ENCODE peak calls at places on chromosome 10, in seven cellular contexts. One of them, this sample, is unnamed.

GRCh38 chr10:89427629-89428028 is 13.3 kb downstream of the IFIT5 start:
- DNase-seq in A549: no peak
- DNase-seq in AG04450: peak; percentile 48
- DNase-seq in OCI-M1: peak; percentile 28
- DNase-seq in AG08395: peak; percentile 71
- DNase-seq in sigmoid colon: no peak
- DNase-seq in activated effector memory CD4-positive, alpha-beta T cell treated with Interleukin-2 at 50 U/mL for 16 hours: no peak
- DNase-seq in this sample: peak; percentile 47

GRCh38 chr10:5736591-5736990 is 52.0 kb downstream of the TASOR2 start:
- DNase-seq in A549: no peak
- DNase-seq in AG04450: no peak
- DNase-seq in OCI-M1: no peak
- DNase-seq in AG08395: no peak
- DNase-seq in sigmoid colon: no peak
- DNase-seq in activated effector memory CD4-positive, alpha-beta T cell treated with Interleukin-2 at 50 U/mL for 16 hours: no peak
- DNase-seq in this sample: no peak

GRCh38 chr10:133405272-133405671 is 11.3 kb downstream of the MTG1 start:
- DNase-seq in A549: no peak
- DNase-seq in AG04450: no peak
- DNase-seq in OCI-M1: no peak
- DNase-seq in AG08395: peak; percentile 9
- DNase-seq in sigmoid colon: no peak
- DNase-seq in activated effector memory CD4-positive, alpha-beta T cell treated with Interleukin-2 at 50 U/mL for 16 hours: no peak
- DNase-seq in this sample: no peak

GRCh38 chr10:119575998-119576397 is 20.8 kb downstream of the TIAL1 start:
- DNase-seq in A549: no peak
- DNase-seq in AG04450: no peak
- DNase-seq in OCI-M1: no peak
- DNase-seq in AG08395: no peak
- DNase-seq in sigmoid colon: no peak
- DNase-seq in activated effector memory CD4-positive, alpha-beta T cell treated with Interleukin-2 at 50 U/mL for 16 hours: no peak
- DNase-seq in this sample: no peak

GRCh38 chr10:77702166-77702565 is 64.6 kb upstream of the KCNMA1 start:
- DNase-seq in A549: no peak
- DNase-seq in AG04450: peak; percentile 63
- DNase-seq in OCI-M1: peak; percentile 42
- DNase-seq in AG08395: peak; percentile 77
- DNase-seq in sigmoid colon: no peak
- DNase-seq in activated effector memory CD4-positive, alpha-beta T cell treated with Interleukin-2 at 50 U/mL for 16 hours: no peak
- DNase-seq in this sample: peak; percentile 86

GRCh38 chr10:94299417-94299816 is 63.3 kb downstream of the NOC3L start:
- DNase-seq in A549: no peak
- DNase-seq in AG04450: no peak
- DNase-seq in OCI-M1: peak; percentile 98
- DNase-seq in AG08395: peak; percentile 63
- DNase-seq in sigmoid colon: no peak
- DNase-seq in activated effector memory CD4-positive, alpha-beta T cell treated with Interleukin-2 at 50 U/mL for 16 hours: peak; percentile 3
- DNase-seq in this sample: no peak

GRCh38 chr10:4431114-4431862 is 394.7 kb upstream of the AKR1E2 start:
- DNase-seq in A549: peak; percentile 37
- DNase-seq in AG04450: peak; percentile 65
- DNase-seq in OCI-M1: no peak
- DNase-seq in AG08395: peak; percentile 46
- DNase-seq in sigmoid colon: no peak
- DNase-seq in activated effector memory CD4-positive, alpha-beta T cell treated with Interleukin-2 at 50 U/mL for 16 hours: no peak
- DNase-seq in this sample: no peak

GRCh38 chr10:59805043-59805442 is 51.8 kb upstream of the MRLN start:
- DNase-seq in A549: peak; percentile 48
- DNase-seq in AG04450: no peak
- DNase-seq in OCI-M1: peak; percentile 45
- DNase-seq in AG08395: peak; percentile 7
- DNase-seq in sigmoid colon: no peak
- DNase-seq in activated effector memory CD4-positive, alpha-beta T cell treated with Interleukin-2 at 50 U/mL for 16 hours: no peak
- DNase-seq in this sample: peak; percentile 5

GRCh38 chr10:30705625-30706149 is 76.1 kb upstream of the LYZL2 start:
- DNase-seq in A549: no peak
- DNase-seq in AG04450: no peak
- DNase-seq in OCI-M1: no peak
- DNase-seq in AG08395: no peak
- DNase-seq in sigmoid colon: no peak
- DNase-seq in activated effector memory CD4-positive, alpha-beta T cell treated with Interleukin-2 at 50 U/mL for 16 hours: no peak
- DNase-seq in this sample: no peak

GRCh38 chr10:35855155-35855947 is 213.3 kb upstream of the FZD8 start:
- DNase-seq in A549: no peak
- DNase-seq in AG04450: no peak
- DNase-seq in OCI-M1: no peak
- DNase-seq in AG08395: no peak
- DNase-seq in sigmoid colon: no peak
- DNase-seq in activated effector memory CD4-positive, alpha-beta T cell treated with Interleukin-2 at 50 U/mL for 16 hours: no peak
- DNase-seq in this sample: peak; percentile 30

GRCh38 chr10:61760943-61761824 is 98.5 kb downstream of the CABCOCO1 start:
- DNase-seq in A549: no peak
- DNase-seq in AG04450: peak; percentile 36
- DNase-seq in OCI-M1: peak; percentile 61
- DNase-seq in AG08395: peak; percentile 56
- DNase-seq in sigmoid colon: no peak
- DNase-seq in activated effector memory CD4-positive, alpha-beta T cell treated with Interleukin-2 at 50 U/mL for 16 hours: no peak
- DNase-seq in this sample: no peak

GRCh38 chr10:121879476-121879875 is 48.4 kb downstream of the ATE1 start:
- DNase-seq in A549: no peak
- DNase-seq in AG04450: no peak
- DNase-seq in OCI-M1: no peak
- DNase-seq in AG08395: no peak
- DNase-seq in sigmoid colon: no peak
- DNase-seq in activated effector memory CD4-positive, alpha-beta T cell treated with Interleukin-2 at 50 U/mL for 16 hours: no peak
- DNase-seq in this sample: no peak

GRCh38 chr10:78337016-78337415 is 303.4 kb downstream of the RPS24 start:
- DNase-seq in A549: no peak
- DNase-seq in AG04450: no peak
- DNase-seq in OCI-M1: no peak
- DNase-seq in AG08395: no peak
- DNase-seq in sigmoid colon: peak; percentile 17
- DNase-seq in activated effector memory CD4-positive, alpha-beta T cell treated with Interleukin-2 at 50 U/mL for 16 hours: no peak
- DNase-seq in this sample: no peak

GRCh38 chr10:17607603-17608332 is 9.4 kb downstream of the HACD1 start:
- DNase-seq in A549: peak; percentile 67
- DNase-seq in AG04450: peak; percentile 27
- DNase-seq in OCI-M1: peak; percentile 80
- DNase-seq in AG08395: peak; percentile 62
- DNase-seq in sigmoid colon: no peak
- DNase-seq in activated effector memory CD4-positive, alpha-beta T cell treated with Interleukin-2 at 50 U/mL for 16 hours: no peak
- DNase-seq in this sample: peak; percentile 69